ENCODE peak calls at places on chromosomes 12 and 14, in ten cellular contexts. One of them, this sample, is unnamed.

GRCh38 chr14:57168138-57168695 is 100.5 kb downstream of the EXOC5 start:
- DNase-seq in body of pancreas: no peak
- DNase-seq in ovary: no peak
- DNase-seq in stomach: no peak
- DNase-seq in K562: no peak
- DNase-seq in uterus: no peak
- DNase-seq in suprapubic skin: no peak
- DNase-seq in IMR-90: no peak
- DNase-seq in adrenal gland: no peak
- DNase-seq in heart left ventricle: no peak
- DNase-seq in this sample: no peak

GRCh38 chr12:2739832-2740641 is 54.7 kb upstream of the FKBP4 start:
- DNase-seq in body of pancreas: peak; percentile 39
- DNase-seq in ovary: no peak
- DNase-seq in stomach: peak; percentile 35
- DNase-seq in K562: no peak
- DNase-seq in uterus: no peak
- DNase-seq in suprapubic skin: no peak
- DNase-seq in IMR-90: peak; percentile 34
- DNase-seq in adrenal gland: peak; percentile 49
- DNase-seq in heart left ventricle: no peak
- DNase-seq in this sample: no peak

GRCh38 chr14:106530423-106531107 is 1004.2 kb downstream of the TMEM121 start:
- DNase-seq in body of pancreas: no peak
- DNase-seq in ovary: no peak
- DNase-seq in stomach: no peak
- DNase-seq in K562: peak; percentile 5
- DNase-seq in uterus: no peak
- DNase-seq in suprapubic skin: no peak
- DNase-seq in IMR-90: no peak
- DNase-seq in adrenal gland: no peak
- DNase-seq in heart left ventricle: no peak
- DNase-seq in this sample: no peak

GRCh38 chr12:76720068-76720467 is 43.8 kb upstream of the ZDHHC17 start:
- DNase-seq in body of pancreas: no peak
- DNase-seq in ovary: no peak
- DNase-seq in stomach: no peak
- DNase-seq in K562: no peak
- DNase-seq in uterus: no peak
- DNase-seq in suprapubic skin: no peak
- DNase-seq in IMR-90: peak; percentile 73
- DNase-seq in adrenal gland: no peak
- DNase-seq in heart left ventricle: no peak
- DNase-seq in this sample: no peak

GRCh38 chr14:91278383-91278715 is 33.8 kb upstream of the GPR68 start:
- DNase-seq in body of pancreas: no peak
- DNase-seq in ovary: no peak
- DNase-seq in stomach: no peak
- DNase-seq in K562: no peak
- DNase-seq in uterus: no peak
- DNase-seq in suprapubic skin: no peak
- DNase-seq in IMR-90: no peak
- DNase-seq in adrenal gland: no peak
- DNase-seq in heart left ventricle: no peak
- DNase-seq in this sample: no peak

GRCh38 chr12:94379479-94380113 is 80.1 kb downstream of the CEP83 start:
- DNase-seq in body of pancreas: no peak
- DNase-seq in ovary: no peak
- DNase-seq in stomach: no peak
- DNase-seq in K562: no peak
- DNase-seq in uterus: no peak
- DNase-seq in suprapubic skin: no peak
- DNase-seq in IMR-90: peak; percentile 12
- DNase-seq in adrenal gland: no peak
- DNase-seq in heart left ventricle: no peak
- DNase-seq in this sample: no peak

GRCh38 chr12:2231956-2232355 is 179.2 kb downstream of the CACNA1C start:
- DNase-seq in body of pancreas: no peak
- DNase-seq in ovary: no peak
- DNase-seq in stomach: no peak
- DNase-seq in K562: no peak
- DNase-seq in uterus: no peak
- DNase-seq in suprapubic skin: no peak
- DNase-seq in IMR-90: no peak
- DNase-seq in adrenal gland: no peak
- DNase-seq in heart left ventricle: no peak
- DNase-seq in this sample: no peak

GRCh38 chr14:59632381-59632780 is 55.8 kb upstream of the CCDC175 start:
- DNase-seq in body of pancreas: peak; percentile 22
- DNase-seq in ovary: no peak
- DNase-seq in stomach: peak; percentile 34
- DNase-seq in K562: peak; percentile 31
- DNase-seq in uterus: no peak
- DNase-seq in suprapubic skin: no peak
- DNase-seq in IMR-90: peak; percentile 6
- DNase-seq in adrenal gland: peak; percentile 35
- DNase-seq in heart left ventricle: no peak
- DNase-seq in this sample: no peak

DNA sequence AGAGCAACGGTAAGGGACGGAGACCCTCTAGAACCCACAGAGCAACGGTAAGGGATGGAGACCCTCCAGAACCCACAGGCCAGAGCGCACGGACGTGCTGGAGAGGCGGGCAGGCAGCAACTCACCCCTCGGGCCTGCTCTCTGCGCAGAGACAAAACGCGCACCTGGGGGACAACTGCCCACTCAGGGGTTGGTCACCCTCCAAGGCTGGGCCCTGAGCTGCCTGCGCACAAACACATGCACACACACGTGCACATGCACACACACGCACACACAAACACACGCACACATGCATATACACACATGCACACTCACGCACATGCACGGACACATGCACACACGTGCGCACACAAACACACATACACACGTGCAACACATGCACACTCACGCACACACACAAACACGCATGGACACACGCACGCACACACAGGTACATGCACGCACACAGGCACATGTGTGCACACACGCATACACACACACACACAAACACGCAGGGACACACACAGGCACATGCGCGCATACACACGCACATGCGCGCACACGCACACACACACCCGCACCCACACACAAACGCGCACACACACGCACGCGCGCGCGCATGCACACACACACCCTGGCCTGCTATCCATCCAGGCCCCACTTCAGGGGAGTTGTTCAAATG is 88.3 kb downstream of the NCOR2 start:
- DNase-seq in body of pancreas: no peak
- DNase-seq in ovary: no peak
- DNase-seq in stomach: no peak
- DNase-seq in K562: no peak
- DNase-seq in uterus: no peak
- DNase-seq in suprapubic skin: no peak
- DNase-seq in IMR-90: no peak
- DNase-seq in adrenal gland: no peak
- DNase-seq in heart left ventricle: peak; percentile 13
- DNase-seq in this sample: no peak
- TF ChIP-seq POLR2A in body of pancreas: no peak
- TF ChIP-seq POLR2A in ovary: no peak
- TF ChIP-seq POLR2A in stomach: no peak
- TF ChIP-seq POLR2A in K562: no peak
- TF ChIP-seq POLR2A in uterus: no peak
- TF ChIP-seq POLR2A in suprapubic skin: no peak
- TF ChIP-seq POLR2A in IMR-90: no peak
- TF ChIP-seq POLR2A in adrenal gland: no peak
- TF ChIP-seq POLR2A in heart left ventricle: no peak
- TF ChIP-seq POLR2A in this sample: no peak

GRCh38 chr14:34059925-34060746 is 109.3 kb upstream of the EGLN3 start:
- DNase-seq in body of pancreas: peak; percentile 77
- DNase-seq in ovary: peak; percentile 78
- DNase-seq in stomach: peak; percentile 85
- DNase-seq in K562: peak; percentile 87
- DNase-seq in uterus: peak; percentile 70
- DNase-seq in suprapubic skin: peak; percentile 83
- DNase-seq in IMR-90: peak; percentile 50
- DNase-seq in adrenal gland: peak; percentile 73
- DNase-seq in heart left ventricle: peak; percentile 91
- DNase-seq in this sample: peak; percentile 47
- TF ChIP-seq CTCF in body of pancreas: peak; percentile 29
- TF ChIP-seq CTCF in ovary: no peak
- TF ChIP-seq CTCF in stomach: no peak
- TF ChIP-seq CTCF in K562: peak; percentile 70
- TF ChIP-seq CTCF in uterus: peak; percentile 40
- TF ChIP-seq CTCF in suprapubic skin: peak; percentile 38
- TF ChIP-seq CTCF in IMR-90: peak; percentile 26
- TF ChIP-seq CTCF in adrenal gland: no peak
- TF ChIP-seq CTCF in heart left ventricle: peak; percentile 11
- TF ChIP-seq CTCF in this sample: no peak

DNA sequence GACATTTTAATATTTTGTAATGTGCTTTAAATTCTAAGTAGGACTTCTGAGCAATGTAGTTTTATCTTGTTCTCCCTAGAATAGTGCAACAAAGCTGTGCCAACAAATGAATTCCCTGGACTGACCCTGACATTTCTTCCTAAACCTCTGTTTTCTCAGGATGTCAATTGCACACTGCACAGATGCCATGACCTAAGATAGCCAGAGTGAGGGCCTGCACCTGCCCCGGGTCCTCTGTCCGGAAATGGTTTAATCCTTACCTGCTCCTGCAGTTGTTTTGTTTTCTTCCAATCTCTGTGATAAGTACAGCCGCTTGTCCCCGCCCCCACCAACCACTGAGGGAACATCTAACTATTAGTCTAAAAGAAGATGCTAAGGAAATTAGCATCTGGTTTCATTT is 831.5 kb downstream of the GALC start:
- DNase-seq in body of pancreas: peak; percentile 72
- DNase-seq in ovary: no peak
- DNase-seq in stomach: no peak
- DNase-seq in K562: no peak
- DNase-seq in uterus: peak; percentile 46
- DNase-seq in suprapubic skin: no peak
- DNase-seq in IMR-90: no peak
- DNase-seq in adrenal gland: no peak
- DNase-seq in heart left ventricle: no peak
- DNase-seq in this sample: no peak
- H3K4me3 ChIP-seq in body of pancreas: no peak overlapping the region
- H3K4me3 ChIP-seq in ovary: no peak overlapping the region
- H3K4me3 ChIP-seq in stomach: no peak overlapping the region
- H3K4me3 ChIP-seq in K562: no peak overlapping the region
- H3K4me3 ChIP-seq in uterus: no peak overlapping the region
- H3K4me3 ChIP-seq in suprapubic skin: no peak overlapping the region
- H3K4me3 ChIP-seq in IMR-90: no peak overlapping the region
- H3K4me3 ChIP-seq in adrenal gland: no peak overlapping the region
- H3K4me3 ChIP-seq in heart left ventricle: no peak overlapping the region
- H3K4me3 ChIP-seq in this sample: no peak overlapping the region

DNA sequence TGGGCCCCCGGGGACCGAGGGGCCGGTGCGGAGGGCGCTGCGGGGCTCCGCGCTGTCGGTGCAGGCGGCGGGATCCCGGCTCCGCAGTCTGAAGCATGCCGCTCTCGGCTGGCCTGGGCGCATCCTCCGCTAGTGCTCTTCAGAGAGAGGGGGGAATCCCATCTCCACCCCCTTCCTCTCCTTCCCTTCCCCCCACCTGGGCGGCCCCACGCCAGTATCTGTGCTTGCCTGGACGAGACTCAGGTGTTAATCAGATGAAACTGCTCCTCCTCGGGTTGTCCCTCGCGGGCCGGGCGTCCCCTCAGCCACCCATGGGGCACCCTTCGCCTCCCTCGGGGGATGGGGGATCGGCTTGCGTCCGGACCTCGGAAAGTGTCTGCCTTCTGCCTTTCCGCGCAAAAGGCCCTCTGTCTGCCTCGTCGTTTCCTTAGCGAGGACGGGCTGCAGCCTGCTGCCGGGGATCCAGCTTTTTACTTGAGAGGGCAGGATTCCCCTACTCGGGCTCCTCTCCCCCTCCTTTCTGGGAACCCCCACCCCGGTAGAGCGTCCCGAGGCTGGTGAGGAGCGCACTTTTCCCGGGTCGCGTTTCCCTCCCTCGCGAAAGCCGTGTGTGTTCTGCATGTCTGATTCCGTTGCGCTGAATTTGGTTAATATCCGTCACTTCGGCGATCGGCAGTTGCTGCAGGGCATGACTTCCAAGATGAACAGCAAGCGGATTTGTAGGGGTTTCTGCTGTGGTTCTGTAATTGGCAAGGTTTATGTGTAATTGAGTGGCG is 1.1 kb downstream of the GPHN start:
- DNase-seq in body of pancreas: peak; percentile 17
- DNase-seq in ovary: peak; percentile 67
- DNase-seq in stomach: no peak
- DNase-seq in K562: peak; percentile 19
- DNase-seq in uterus: peak; percentile 34
- DNase-seq in suprapubic skin: peak; percentile 80
- DNase-seq in IMR-90: peak; percentile 15
- DNase-seq in adrenal gland: peak; percentile 25
- DNase-seq in heart left ventricle: peak; percentile 36
- DNase-seq in this sample: peak; percentile 22
- TF ChIP-seq POLR2A in body of pancreas: peak; percentile 19
- TF ChIP-seq POLR2A in ovary: no peak
- TF ChIP-seq POLR2A in stomach: no peak
- TF ChIP-seq POLR2A in K562: no peak
- TF ChIP-seq POLR2A in uterus: no peak
- TF ChIP-seq POLR2A in suprapubic skin: no peak
- TF ChIP-seq POLR2A in IMR-90: no peak
- TF ChIP-seq POLR2A in adrenal gland: peak; percentile 25
- TF ChIP-seq POLR2A in heart left ventricle: no peak
- TF ChIP-seq POLR2A in this sample: no peak

GRCh38 chr12:102918840-102919239 is 1.8 kb upstream of the PAH start:
- DNase-seq in body of pancreas: no peak
- DNase-seq in ovary: no peak
- DNase-seq in stomach: no peak
- DNase-seq in K562: no peak
- DNase-seq in uterus: no peak
- DNase-seq in suprapubic skin: no peak
- DNase-seq in IMR-90: no peak
- DNase-seq in adrenal gland: no peak
- DNase-seq in heart left ventricle: no peak
- DNase-seq in this sample: no peak

GRCh38 chr12:102916252-102917025 is 605 bp downstream of the PAH start:
- DNase-seq in body of pancreas: no peak
- DNase-seq in ovary: no peak
- DNase-seq in stomach: no peak
- DNase-seq in K562: no peak
- DNase-seq in uterus: no peak
- DNase-seq in suprapubic skin: no peak
- DNase-seq in IMR-90: no peak
- DNase-seq in adrenal gland: no peak
- DNase-seq in heart left ventricle: no peak
- DNase-seq in this sample: no peak

GRCh38 chr12:102913453-102914226 is 3.4 kb downstream of the PAH start:
- DNase-seq in body of pancreas: no peak
- DNase-seq in ovary: no peak
- DNase-seq in stomach: no peak
- DNase-seq in K562: no peak
- DNase-seq in uterus: no peak
- DNase-seq in suprapubic skin: no peak
- DNase-seq in IMR-90: no peak
- DNase-seq in adrenal gland: no peak
- DNase-seq in heart left ventricle: no peak
- DNase-seq in this sample: no peak

GRCh38 chr12:102920271-102920670 is 3.2 kb upstream of the PAH start:
- DNase-seq in body of pancreas: no peak
- DNase-seq in ovary: no peak
- DNase-seq in stomach: no peak
- DNase-seq in K562: no peak
- DNase-seq in uterus: no peak
- DNase-seq in suprapubic skin: no peak
- DNase-seq in IMR-90: no peak
- DNase-seq in adrenal gland: no peak
- DNase-seq in heart left ventricle: no peak
- DNase-seq in this sample: no peak

GRCh38 chr12:102917026-102917787 is at the start of gene PAH:
- DNase-seq in body of pancreas: peak; percentile 64
- DNase-seq in ovary: no peak
- DNase-seq in stomach: peak; percentile 26
- DNase-seq in K562: peak; percentile 30
- DNase-seq in uterus: no peak
- DNase-seq in suprapubic skin: no peak
- DNase-seq in IMR-90: no peak
- DNase-seq in adrenal gland: peak; percentile 49
- DNase-seq in heart left ventricle: no peak
- DNase-seq in this sample: no peak
- TF ChIP-seq CTCF in body of pancreas: peak; percentile 29
- TF ChIP-seq CTCF in ovary: no peak
- TF ChIP-seq CTCF in stomach: no peak
- TF ChIP-seq CTCF in K562: no peak
- TF ChIP-seq CTCF in uterus: no peak
- TF ChIP-seq CTCF in suprapubic skin: no peak
- TF ChIP-seq CTCF in IMR-90: no peak
- TF ChIP-seq CTCF in adrenal gland: no peak
- TF ChIP-seq CTCF in heart left ventricle: no peak
- TF ChIP-seq CTCF in this sample: no peak